ENCODE peak calls at places on chromosomes 3 and 15, in nine cellular contexts. G, W, X, Q, B, L, M, V and I are unnamed samples.

GRCh38 chr3:183159319-183159718 is 3.2 kb downstream of the LAMP3 start:
- DNase-seq in W (no peak), L (no peak), Q (no peak), V (no peak), X (no peak), M (no peak), B (no peak), G (no peak), I (no peak)

GRCh38 chr3:193347507-193348501 is 30.7 kb downstream of the ATP13A5 start:
- DNase-seq in G (no peak), X (no peak), W (no peak), L (no peak), B (peak), Q (no peak), M (no peak), V (no peak), I (no peak)

GRCh38 chr3:43023766-43024165 is 44.7 kb downstream of the GASK1A start:
- DNase-seq in G (no peak), L (no peak), B (no peak), X (no peak), V (no peak), M (no peak), W (no peak), Q (no peak), I (no peak)

GRCh38 chr3:71219744-71220638 is 363.5 kb downstream of the FOXP1 start:
- DNase-seq in Q (no peak), G (no peak), X (no peak), B (no peak), M (no peak), L (no peak), W (no peak), V (no peak), I (no peak)

GRCh38 chr3:141147657-141148056 is 84.0 kb upstream of the PXYLP1 start:
- DNase-seq in W (no peak), G (no peak), B (no peak), Q (no peak), V (no peak), X (no peak), L (no peak), M (no peak), I (no peak)

GRCh38 chr3:22907796-22908195 is 295.3 kb upstream of the UBE2E2 start:
- DNase-seq in M (no peak), V (no peak), L (no peak), X (no peak), G (peak), W (no peak), Q (no peak), B (no peak), I (no peak)

GRCh38 chr15:62847900-62848489 is 194.6 kb upstream of the TPM1 start:
- DNase-seq in X (peak), B (peak), Q (no peak), L (peak), W (peak), M (peak), V (no peak), G (peak), I (peak)

GRCh38 chr3:180680097-180680430 is 775 bp upstream of the CCDC39 start:
- DNase-seq in G (no peak), X (no peak), L (peak), V (no peak), W (no peak), B (peak), M (no peak), Q (no peak), I (no peak)

GRCh38 chr3:101824691-101825090 is 24.6 kb upstream of the NFKBIZ start:
- DNase-seq in G (no peak), W (no peak), Q (no peak), X (no peak), B (no peak), V (no peak), M (no peak), L (peak), I (no peak)

GRCh38 chr3:26308454-26308853 is 314.1 kb upstream of the LRRC3B start:
- DNase-seq in G (no peak), V (no peak), Q (no peak), L (no peak), X (no peak), W (no peak), M (no peak), B (no peak), I (no peak)

GRCh38 chr15:60128000-60128376 is 123.9 kb downstream of the FOXB1 start:
- DNase-seq in G (peak), V (no peak), X (no peak), M (no peak), W (no peak), Q (no peak), L (peak), B (no peak), I (no peak)

GRCh38 chr15:41017051-41017735 is 63.9 kb downstream of the CHAC1 start:
- DNase-seq in V (no peak), Q (no peak), W (no peak), M (no peak), X (no peak), B (no peak), L (peak), G (no peak), I (no peak)

GRCh38 chr15:63887630-63888029 is 53.9 kb upstream of the HERC1 start:
- DNase-seq in B (no peak), M (no peak), W (no peak), G (no peak), V (no peak), Q (no peak), X (no peak), L (no peak), I (no peak)

GRCh38 chr15:74790080-74790916 is 8.4 kb downstream of the CSK start:
- DNase-seq in X (no peak), L (peak), M (peak), Q (no peak), G (peak), V (no peak), B (no peak), W (peak), I (peak)

GRCh38 chr3:133303430-133303829 is 96.4 kb upstream of the BFSP2 start:
- DNase-seq in W (no peak), M (no peak), Q (no peak), G (peak), B (no peak), V (no peak), L (no peak), X (no peak), I (no peak)

GRCh38 chr15:69338535-69339213 is 40.0 kb downstream of the PAQR5 start:
- DNase-seq in W (no peak), Q (no peak), G (peak), B (no peak), L (no peak), M (no peak), V (no peak), X (no peak), I (no peak)

GRCh38 chr3:30614943-30615342 is 8.5 kb downstream of the TGFBR2 start:
- DNase-seq in V (no peak), W (no peak), M (no peak), L (no peak), Q (no peak), X (no peak), G (peak), B (no peak), I (no peak)

GRCh38 chr15:76169013-76169412 is 109.2 kb downstream of the TMEM266 start:
- DNase-seq in M (no peak), X (no peak), Q (no peak), L (no peak), V (no peak), W (no peak), B (no peak), G (no peak), I (no peak)

GRCh38 chr3:110608566-110608965 is 463.1 kb upstream of the NECTIN3 start:
- DNase-seq in X (no peak), V (no peak), W (no peak), Q (no peak), G (peak), M (no peak), B (no peak), L (peak), I (no peak)

GRCh38 chr3:52210550-52211046 is 12.6 kb downstream of the ALAS1 start:
- DNase-seq in L (peak), G (no peak), Q (no peak), W (no peak), V (no peak), B (no peak), M (no peak), X (no peak), I (no peak)

GRCh38 chr3:10707984-10708868 is 107.8 kb upstream of the SLC6A11 start:
- DNase-seq in V (no peak), B (no peak), Q (no peak), W (no peak), G (no peak), X (no peak), M (no peak), L (no peak), I (no peak)

GRCh38 chr3:39638286-39638685 is 170.8 kb downstream of the MOBP start:
- DNase-seq in X (no peak), V (no peak), G (peak), W (no peak), M (no peak), L (peak), B (no peak), Q (no peak), I (no peak)

GRCh38 chr15:64249406-64249805 is 86.6 kb upstream of the PPIB start:
- DNase-seq in X (no peak), B (no peak), G (peak), Q (no peak), L (no peak), M (no peak), V (no peak), W (no peak), I (no peak)

GRCh38 chr15:71313806-71314205 is 198.5 kb downstream of the THSD4 start:
- DNase-seq in G (peak), V (no peak), L (no peak), B (no peak), X (no peak), Q (no peak), W (no peak), M (no peak), I (no peak)

GRCh38 chr3:47006145-47006651 is 26.7 kb downstream of the NBEAL2 start:
- DNase-seq in B (no peak), V (no peak), M (no peak), X (no peak), Q (no peak), W (no peak), L (no peak), G (no peak), I (no peak)

GRCh38 chr3:23217872-23218554 is 14.9 kb downstream of the UBE2E2 start:
- DNase-seq in W (no peak), X (no peak), V (no peak), B (no peak), G (peak), Q (no peak), L (no peak), M (no peak), I (peak)

GRCh38 chr3:108662141-108662738 is 72.7 kb downstream of the DZIP3 start:
- DNase-seq in X (peak), W (no peak), L (peak), Q (no peak), M (no peak), B (peak), G (peak), V (peak), I (no peak)

GRCh38 chr15:97755726-97756125 is 204.8 kb upstream of the ARRDC4 start:
- DNase-seq in V (no peak), G (no peak), W (no peak), L (no peak), X (no peak), B (no peak), Q (no peak), M (no peak), I (no peak)

GRCh38 chr3:158845748-158846350 is 44.0 kb downstream of the MFSD1 start:
- DNase-seq in W (no peak), X (peak), V (no peak), B (peak), M (no peak), G (peak), Q (no peak), L (peak), I (no peak)

GRCh38 chr3:157335677-157336076 is 101.0 kb upstream of the PTX3 start:
- DNase-seq in B (peak), W (no peak), Q (no peak), V (no peak), L (peak), X (no peak), G (peak), M (no peak), I (no peak)

GRCh38 chr15:72968531-72968922 is 83.7 kb upstream of the NEO1 start:
- DNase-seq in L (peak), G (no peak), B (no peak), V (no peak), X (no peak), W (no peak), M (peak), Q (no peak), I (no peak)

GRCh38 chr3:74591946-74592345 is 22.5 kb downstream of the CNTN3 start:
- DNase-seq in W (no peak), V (no peak), B (no peak), L (no peak), G (no peak), M (no peak), Q (no peak), X (no peak), I (no peak)

GRCh38 chr15:73699249-73700040 is 15.3 kb downstream of the CD276 start:
- DNase-seq in L (no peak), G (no peak), M (no peak), B (no peak), W (no peak), Q (no peak), X (no peak), V (no peak), I (no peak)

GRCh38 chr3:97872209-97873042 is 50.6 kb downstream of the CRYBG3 start:
- DNase-seq in L (peak), B (no peak), V (no peak), Q (no peak), W (no peak), M (no peak), X (no peak), G (peak), I (no peak)

GRCh38 chr3:115436767-115437301 is 186.5 kb upstream of the GAP43 start:
- DNase-seq in W (no peak), X (no peak), V (no peak), B (no peak), L (peak), M (no peak), Q (no peak), G (peak), I (no peak)

GRCh38 chr15:38297623-38298388 is 45.2 kb downstream of the SPRED1 start:
- DNase-seq in V (no peak), G (peak), W (no peak), X (no peak), M (no peak), Q (no peak), L (no peak), B (no peak), I (no peak)